ENCODE peak calls at places on chromosomes 2 and 18, in seven cellular contexts. P is thoracic aorta, M is colonic mucosa, R is heart left ventricle, I is PC-3, W is tibial artery, Z is cardiac muscle cell. H is an unnamed sample. For H3K4me1, the result is how much of the 10 kb centered on the place peaks cover.

GRCh38 chr18:50374170-50374752 is 585 bp upstream of the SKA1 start:
- DNase-seq in I (no peak), P (no peak), W (no peak), R (no peak), M (no peak), Z (no peak), H (no peak)

GRCh38 chr18:59172664-59173249 is 33.1 kb downstream of the SEC11C start:
- DNase-seq in M (no peak), R (no peak), I (no peak), P (no peak), Z (peak), W (no peak), H (no peak)

GRCh38 chr2:148173168-148173567 is 152.3 kb downstream of the MBD5 start:
- DNase-seq in P (no peak), M (no peak), Z (no peak), I (no peak), W (no peak), R (peak), H (no peak)

GRCh38 chr2:165162466-165162865 is 41.4 kb downstream of the SCN3A start:
- DNase-seq in I (no peak), M (no peak), P (no peak), Z (no peak), R (no peak), W (no peak), H (no peak)

GRCh38 chr2:61014805-61015204 is 2.7 kb upstream of the PEX13 start:
- DNase-seq in I (peak), R (no peak), P (no peak), Z (no peak), W (no peak), M (no peak), H (peak)

GRCh38 chr2:109554758-109555157 is 59.0 kb downstream of the SEPTIN10 start:
- DNase-seq in I (no peak), P (no peak), R (no peak), M (no peak), W (no peak), Z (no peak), H (no peak)

GRCh38 chr2:109080109-109080508 is 48.9 kb upstream of the SH3RF3 start:
- DNase-seq in P (no peak), W (no peak), M (no peak), Z (no peak), I (no peak), R (no peak), H (no peak)

GRCh38 chr2:241811952-241812729 is 3.1 kb downstream of the NEU4 start:
- DNase-seq in W (peak), I (no peak), P (no peak), Z (no peak), R (peak), M (no peak), H (no peak)

GRCh38 chr2:108579631-108580030 is 45.4 kb downstream of the LIMS1 start:
- DNase-seq in Z (peak), M (no peak), P (no peak), W (peak), I (no peak), R (peak), H (no peak)

GRCh38 chr2:189553689-189554088 is 26.9 kb downstream of the SLC40A1 start:
- DNase-seq in Z (no peak), M (no peak), R (no peak), W (no peak), P (no peak), I (peak), H (no peak)

GRCh38 chr2:5725072-5725471 is 32.9 kb downstream of the SOX11 start:
- DNase-seq in W (no peak), R (no peak), P (no peak), Z (no peak), I (no peak), M (no peak), H (no peak)
- H3K27ac ChIP-seq in W (no peak), R (no peak), P (no peak), Z (no peak), I (no peak), M (no peak), H (no peak)

GRCh38 chr18:32437080-32437834 is 33.4 kb downstream of the GAREM1 start:
- DNase-seq in Z (peak), W (no peak), R (no peak), I (no peak), P (no peak), M (no peak), H (no peak)

GRCh38 chr18:32440478-32440877 is 30.2 kb downstream of the GAREM1 start:
- DNase-seq in Z (no peak), P (no peak), M (no peak), W (no peak), I (no peak), R (no peak), H (no peak)

GRCh38 chr18:32438173-32438572 is 32.5 kb downstream of the GAREM1 start:
- DNase-seq in R (peak), M (no peak), I (no peak), Z (no peak), P (no peak), W (no peak), H (no peak)

GRCh38 chr18:32439802-32440201 is 30.9 kb downstream of the GAREM1 start:
- DNase-seq in W (no peak), I (peak), P (no peak), Z (peak), R (no peak), M (peak), H (no peak)

DNA sequence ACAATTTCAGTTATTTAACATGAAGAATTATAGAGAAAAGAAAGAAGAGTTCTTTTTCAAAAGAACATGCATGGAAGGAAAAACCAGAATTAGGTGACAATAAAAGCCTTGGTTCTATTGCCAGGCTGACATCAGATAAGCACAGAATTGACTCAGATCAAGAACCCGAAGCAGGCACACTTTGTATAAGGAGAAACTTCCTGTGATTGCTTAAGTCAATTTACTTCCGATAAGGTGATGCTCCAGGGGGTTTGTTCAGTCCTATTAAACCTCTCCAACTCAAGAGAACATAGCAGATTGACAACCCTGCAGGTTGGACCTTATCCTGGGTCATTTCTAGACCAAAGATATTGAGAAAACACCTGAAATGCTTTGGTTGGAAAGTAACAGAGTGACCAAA is 31.4 kb downstream of the GAREM1 start:
- DNase-seq in Z (no peak), M (no peak), I (no peak), W (no peak), R (no peak), P (no peak), H (no peak)
- H3K4me1 ChIP-seq in Z (half or more), M (under half), I (under half), W (under half), R (under half), P (under half), H (under half)

DNA sequence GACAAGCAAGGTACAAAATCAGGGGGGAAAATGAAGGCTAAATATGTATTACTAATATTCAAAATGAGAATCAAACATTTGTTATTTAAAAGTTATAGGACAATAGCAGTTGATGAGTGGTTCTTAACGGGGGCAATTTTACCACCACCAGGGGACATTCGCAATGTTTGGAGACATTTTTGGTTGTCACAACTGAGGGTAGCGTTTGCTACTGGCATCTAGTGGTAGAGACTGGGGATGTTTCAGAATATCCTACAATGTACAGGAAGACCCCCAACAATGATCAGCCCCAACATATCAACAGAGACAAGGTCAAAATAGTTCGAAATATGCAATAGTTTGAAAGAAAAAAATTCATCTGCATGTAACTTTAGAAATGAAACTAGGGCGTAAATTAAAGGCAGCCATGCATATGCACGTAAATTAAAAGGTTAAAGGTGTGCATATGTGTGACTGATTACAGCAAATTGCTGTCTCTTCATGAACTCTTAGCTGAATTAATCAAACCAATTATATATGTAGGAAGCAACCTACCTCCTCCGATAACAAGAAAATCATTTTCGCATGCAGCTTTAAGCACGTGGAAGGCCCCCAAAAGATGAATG is 61.2 kb upstream of the CUL3 start:
- DNase-seq in W (no peak), Z (peak), R (no peak), P (no peak), I (peak), M (no peak), H (no peak)
- TF ChIP-seq CTCF in W (peak), Z (peak), R (peak), P (peak), I (peak), M (peak), H (peak)

GRCh38 chr2:197161738-197162137 is 148.8 kb downstream of the ANKRD44 start:
- DNase-seq in I (no peak), R (no peak), M (no peak), Z (no peak), W (no peak), P (no peak), H (no peak)
- H3K27ac ChIP-seq in I (no peak), R (no peak), M (no peak), Z (no peak), W (no peak), P (no peak), H (no peak)

GRCh38 chr2:36376992-36377738 is 21.6 kb downstream of the CRIM1 start:
- DNase-seq in P (no peak), R (peak), M (peak), I (peak), Z (no peak), W (no peak), H (peak)

GRCh38 chr2:36374586-36374985 is 19.0 kb downstream of the CRIM1 start:
- DNase-seq in Z (no peak), W (no peak), P (no peak), M (no peak), I (peak), R (no peak), H (peak)

GRCh38 chr2:36379710-36380448 is 24.3 kb downstream of the CRIM1 start:
- DNase-seq in P (no peak), R (no peak), M (peak), Z (no peak), W (no peak), I (peak), H (no peak)

GRCh38 chr2:36373149-36373880 is 17.7 kb downstream of the CRIM1 start:
- DNase-seq in I (peak), W (no peak), P (no peak), M (peak), Z (peak), R (no peak), H (no peak)

DNA sequence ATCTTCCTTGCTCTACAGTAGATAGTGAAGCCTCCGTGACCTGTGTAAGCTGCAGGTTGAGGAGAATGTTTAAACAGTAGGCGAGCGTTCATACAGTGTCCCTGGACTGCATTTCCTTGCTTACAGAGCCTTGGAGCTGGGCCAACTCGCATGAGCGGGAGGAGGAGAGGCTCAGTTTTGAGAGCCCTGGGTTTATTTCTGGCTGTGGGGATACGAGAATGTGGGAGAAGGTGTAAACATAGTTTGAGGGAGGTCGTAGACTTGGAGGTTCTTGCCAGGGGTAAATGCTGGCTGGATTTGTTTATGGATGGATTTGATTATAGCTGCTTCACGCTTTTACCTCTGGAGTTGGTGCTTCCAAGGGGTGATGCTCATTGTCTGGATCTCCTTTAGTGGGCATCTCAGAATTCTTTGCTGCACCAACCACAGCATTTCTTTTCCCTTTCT is 20.8 kb downstream of the CRIM1 start:
- DNase-seq in I (peak), R (peak), W (peak), P (peak), Z (peak), M (peak), H (no peak)
- H3K4me1 ChIP-seq in I (half or more), R (half or more), W (half or more), P (half or more), Z (under half), M (under half), H (half or more)

GRCh38 chr18:60775978-60776377 is 403.4 kb upstream of the MC4R start:
- DNase-seq in M (no peak), I (no peak), Z (no peak), R (no peak), P (no peak), W (no peak), H (no peak)
- TF ChIP-seq CTCF in M (no peak), I (no peak), Z (no peak), R (no peak), P (no peak), W (no peak), H (no peak)

GRCh38 chr2:73739101-73739500 is 2.0 kb upstream of the TPRKB start:
- DNase-seq in I (peak), M (no peak), R (no peak), W (no peak), Z (no peak), P (no peak), H (no peak)
- H3K27ac ChIP-seq in I (peak), M (no peak), R (no peak), W (no peak), Z (no peak), P (no peak), H (no peak)

GRCh38 chr2:220079595-220079994 is 452.2 kb downstream of the SLC4A3 start:
- DNase-seq in P (no peak), Z (no peak), W (no peak), I (no peak), M (no peak), R (no peak), H (no peak)
- H3K4me1 ChIP-seq in P (under half), Z (under half), W (under half), I (under half), M (under half), R (under half), H (under half)

H was measured in foreskin keratinocyte.